ENCODE peak calls at places on chromosomes 5 and 9, in eight cellular contexts. One of them, this sample, is unnamed.

GRCh38 chr9:136657975-136658848 is 4.5 kb upstream of the EGFL7 start:
- DNase-seq in stomach: no peak
- DNase-seq in CD4-positive, alpha-beta T cell: no peak
- DNase-seq in tibial artery: no peak
- DNase-seq in left ventricle myocardium inferior: peak; percentile 19
- DNase-seq in prostate gland: no peak
- DNase-seq in lower lobe of right lung: peak; percentile 46
- DNase-seq in A549: no peak
- DNase-seq in this sample: no peak

GRCh38 chr5:98827161-98827560 is 53.7 kb downstream of the RGMB start:
- DNase-seq in tibial artery: no peak
- DNase-seq in stomach: no peak
- DNase-seq in CD4-positive, alpha-beta T cell: no peak
- DNase-seq in left ventricle myocardium inferior: no peak
- DNase-seq in lower lobe of right lung: no peak
- DNase-seq in prostate gland: peak; percentile 22
- DNase-seq in A549: peak; percentile 43
- DNase-seq in this sample: no peak

GRCh38 chr9:72560086-72560485 is 38.7 kb downstream of the TMC1 start:
- DNase-seq in CD4-positive, alpha-beta T cell: no peak
- DNase-seq in lower lobe of right lung: no peak
- DNase-seq in A549: no peak
- DNase-seq in stomach: no peak
- DNase-seq in tibial artery: no peak
- DNase-seq in prostate gland: no peak
- DNase-seq in left ventricle myocardium inferior: no peak
- DNase-seq in this sample: no peak

GRCh38 chr5:160064979-160065619 is 54.2 kb downstream of the PWWP2A start:
- DNase-seq in lower lobe of right lung: no peak
- DNase-seq in stomach: peak; percentile 69
- DNase-seq in tibial artery: no peak
- DNase-seq in left ventricle myocardium inferior: no peak
- DNase-seq in CD4-positive, alpha-beta T cell: no peak
- DNase-seq in A549: no peak
- DNase-seq in prostate gland: peak; percentile 89
- DNase-seq in this sample: no peak

GRCh38 chr5:123520677-123521247 is 8.8 kb downstream of the CSNK1G3 start:
- DNase-seq in CD4-positive, alpha-beta T cell: no peak
- DNase-seq in tibial artery: no peak
- DNase-seq in A549: no peak
- DNase-seq in lower lobe of right lung: no peak
- DNase-seq in prostate gland: no peak
- DNase-seq in stomach: no peak
- DNase-seq in left ventricle myocardium inferior: no peak
- DNase-seq in this sample: no peak

GRCh38 chr5:39226558-39226957 is 7.2 kb upstream of the FYB1 start:
- DNase-seq in left ventricle myocardium inferior: no peak
- DNase-seq in lower lobe of right lung: no peak
- DNase-seq in stomach: no peak
- DNase-seq in CD4-positive, alpha-beta T cell: no peak
- DNase-seq in prostate gland: no peak
- DNase-seq in A549: no peak
- DNase-seq in tibial artery: no peak
- DNase-seq in this sample: no peak

GRCh38 chr9:4923580-4924544 is 61.2 kb upstream of the JAK2 start:
- DNase-seq in CD4-positive, alpha-beta T cell: no peak
- DNase-seq in tibial artery: no peak
- DNase-seq in prostate gland: no peak
- DNase-seq in lower lobe of right lung: no peak
- DNase-seq in left ventricle myocardium inferior: no peak
- DNase-seq in A549: peak; percentile 36
- DNase-seq in stomach: no peak
- DNase-seq in this sample: no peak

GRCh38 chr9:108219664-108220063 is 636.1 kb downstream of the ACTL7B start:
- DNase-seq in A549: no peak
- DNase-seq in stomach: peak; percentile 85
- DNase-seq in left ventricle myocardium inferior: no peak
- DNase-seq in prostate gland: no peak
- DNase-seq in tibial artery: no peak
- DNase-seq in CD4-positive, alpha-beta T cell: no peak
- DNase-seq in lower lobe of right lung: no peak
- DNase-seq in this sample: no peak

GRCh38 chr9:133247632-133248031 is 27.4 kb downstream of the ABO start:
- DNase-seq in tibial artery: no peak
- DNase-seq in stomach: no peak
- DNase-seq in prostate gland: no peak
- DNase-seq in lower lobe of right lung: no peak
- DNase-seq in CD4-positive, alpha-beta T cell: no peak
- DNase-seq in left ventricle myocardium inferior: no peak
- DNase-seq in A549: no peak
- DNase-seq in this sample: no peak

GRCh38 chr5:39843767-39844166 is 419.0 kb upstream of the DAB2 start:
- DNase-seq in lower lobe of right lung: no peak
- DNase-seq in stomach: no peak
- DNase-seq in CD4-positive, alpha-beta T cell: no peak
- DNase-seq in left ventricle myocardium inferior: no peak
- DNase-seq in A549: no peak
- DNase-seq in prostate gland: no peak
- DNase-seq in tibial artery: no peak
- DNase-seq in this sample: no peak

GRCh38 chr9:88498880-88499279 is 36.1 kb upstream of the NXNL2 start:
- DNase-seq in tibial artery: no peak
- DNase-seq in A549: no peak
- DNase-seq in CD4-positive, alpha-beta T cell: no peak
- DNase-seq in prostate gland: no peak
- DNase-seq in lower lobe of right lung: no peak
- DNase-seq in left ventricle myocardium inferior: peak; percentile 33
- DNase-seq in stomach: peak; percentile 53
- DNase-seq in this sample: no peak

GRCh38 chr5:33905381-33905780 is 13.6 kb upstream of the ADAMTS12 start:
- DNase-seq in stomach: no peak
- DNase-seq in left ventricle myocardium inferior: no peak
- DNase-seq in lower lobe of right lung: no peak
- DNase-seq in tibial artery: no peak
- DNase-seq in A549: no peak
- DNase-seq in CD4-positive, alpha-beta T cell: no peak
- DNase-seq in prostate gland: no peak
- DNase-seq in this sample: no peak

GRCh38 chr9:75101004-75101601 is 12.8 kb downstream of the OSTF1 start:
- DNase-seq in A549: no peak
- DNase-seq in tibial artery: no peak
- DNase-seq in stomach: no peak
- DNase-seq in lower lobe of right lung: peak; percentile 61
- DNase-seq in prostate gland: no peak
- DNase-seq in left ventricle myocardium inferior: no peak
- DNase-seq in CD4-positive, alpha-beta T cell: no peak
- DNase-seq in this sample: no peak

GRCh38 chr5:107808671-107809137 is 138.0 kb upstream of the EFNA5 start:
- DNase-seq in lower lobe of right lung: no peak
- DNase-seq in CD4-positive, alpha-beta T cell: no peak
- DNase-seq in left ventricle myocardium inferior: no peak
- DNase-seq in stomach: no peak
- DNase-seq in tibial artery: no peak
- DNase-seq in A549: no peak
- DNase-seq in prostate gland: no peak
- DNase-seq in this sample: no peak

GRCh38 chr9:2596003-2596402 is 25.6 kb upstream of the VLDLR start:
- DNase-seq in left ventricle myocardium inferior: no peak
- DNase-seq in lower lobe of right lung: no peak
- DNase-seq in stomach: no peak
- DNase-seq in CD4-positive, alpha-beta T cell: no peak
- DNase-seq in A549: no peak
- DNase-seq in prostate gland: no peak
- DNase-seq in tibial artery: no peak
- DNase-seq in this sample: no peak

DNA sequence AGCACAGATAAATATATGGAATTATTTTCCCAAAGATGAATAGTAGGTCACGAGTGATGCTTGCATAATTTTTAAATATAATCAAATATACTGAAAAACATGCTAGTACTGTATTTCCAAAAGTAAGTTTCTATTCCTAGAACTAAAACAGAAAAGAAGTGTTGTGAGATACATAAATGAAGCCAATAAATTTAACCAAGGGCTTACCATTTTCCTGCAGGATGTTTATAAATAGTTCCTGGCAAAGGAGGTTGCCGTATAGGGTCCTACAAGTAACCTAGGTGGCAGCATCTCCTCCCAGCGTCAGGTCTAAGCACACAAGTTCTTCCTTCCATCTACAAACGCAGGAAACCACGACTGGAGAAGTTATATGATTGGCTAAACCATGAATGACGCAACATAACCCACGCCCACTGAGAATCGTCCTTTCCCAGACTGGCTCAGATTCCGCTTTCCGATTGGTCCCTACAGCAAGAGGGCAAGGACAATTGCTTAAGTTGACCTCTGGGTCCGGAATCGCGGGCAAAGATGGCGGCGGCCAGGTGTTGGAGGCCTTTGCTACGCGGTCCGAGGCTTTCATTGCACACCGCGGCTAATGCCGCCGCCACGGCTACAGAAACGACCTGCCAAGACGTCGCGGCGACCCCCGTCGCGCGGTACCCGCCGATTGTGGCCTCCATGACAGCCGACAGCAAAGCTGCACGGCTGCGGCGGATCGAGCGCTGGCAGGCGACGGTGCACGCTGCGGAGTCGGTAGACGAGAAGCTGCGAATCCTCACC is at the start of gene MRPS30:
- DNase-seq in CD4-positive, alpha-beta T cell: peak; percentile 89
- DNase-seq in left ventricle myocardium inferior: peak; percentile 84
- DNase-seq in prostate gland: peak; percentile 97
- DNase-seq in stomach: peak; percentile 91
- DNase-seq in tibial artery: peak; percentile 95
- DNase-seq in A549: peak; percentile 99
- DNase-seq in lower lobe of right lung: peak; percentile 90
- DNase-seq in this sample: peak; percentile 96
- TF ChIP-seq CTCF in CD4-positive, alpha-beta T cell: peak; percentile 50
- TF ChIP-seq CTCF in left ventricle myocardium inferior: peak; percentile 30
- TF ChIP-seq CTCF in prostate gland: peak; percentile 43
- TF ChIP-seq CTCF in stomach: no peak
- TF ChIP-seq CTCF in tibial artery: peak; percentile 22
- TF ChIP-seq CTCF in A549: peak; percentile 63
- TF ChIP-seq CTCF in lower lobe of right lung: peak; percentile 28
- TF ChIP-seq CTCF in this sample: no peak

GRCh38 chr5:124655943-124656459 is 90.4 kb downstream of the ZNF608 start:
- DNase-seq in CD4-positive, alpha-beta T cell: no peak
- DNase-seq in prostate gland: peak; percentile 73
- DNase-seq in left ventricle myocardium inferior: no peak
- DNase-seq in tibial artery: no peak
- DNase-seq in A549: peak; percentile 91
- DNase-seq in stomach: peak; percentile 70
- DNase-seq in lower lobe of right lung: no peak
- DNase-seq in this sample: no peak
- H3K27ac ChIP-seq in CD4-positive, alpha-beta T cell: no peak overlapping the region
- H3K27ac ChIP-seq in prostate gland: peak overlapping the region; percentile 59
- H3K27ac ChIP-seq in left ventricle myocardium inferior: peak overlapping the region; percentile 65
- H3K27ac ChIP-seq in tibial artery: no peak overlapping the region
- H3K27ac ChIP-seq in A549: peak overlapping the region; percentile 78
- H3K27ac ChIP-seq in stomach: peak overlapping the region; percentile 67
- H3K27ac ChIP-seq in lower lobe of right lung: peak overlapping the region; percentile 59
- H3K27ac ChIP-seq in this sample: no peak overlapping the region

DNA sequence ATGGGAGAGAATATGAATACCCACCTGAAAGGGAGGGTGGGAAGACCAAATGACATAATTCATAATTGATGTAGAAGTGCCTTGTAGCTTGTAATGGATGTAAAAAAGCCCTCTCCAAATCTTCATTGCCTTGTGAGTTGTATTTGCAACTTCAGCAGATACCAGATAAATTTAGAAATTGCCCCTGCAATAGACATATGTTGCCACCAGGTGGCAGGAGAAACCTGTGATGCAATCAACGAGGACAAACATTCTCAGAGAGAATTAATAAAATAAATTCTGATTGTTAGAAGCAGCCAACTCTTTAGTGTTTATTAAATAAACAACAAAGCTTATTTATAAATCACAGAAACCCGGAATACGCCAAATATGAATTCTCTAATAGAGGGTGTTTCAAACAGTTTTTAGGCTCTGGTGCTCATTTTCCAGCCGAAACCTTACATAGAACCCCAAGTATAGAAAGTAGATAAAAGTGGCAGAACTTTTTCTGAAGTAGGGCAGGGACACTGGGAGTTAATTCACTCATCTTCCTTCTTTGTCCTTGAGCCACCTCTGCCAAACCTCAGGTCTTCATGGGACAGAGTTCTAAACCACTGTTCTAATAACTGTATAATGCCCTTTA is 147.8 kb downstream of the TMEM38B start:
- DNase-seq in lower lobe of right lung: no peak
- DNase-seq in tibial artery: no peak
- DNase-seq in CD4-positive, alpha-beta T cell: no peak
- DNase-seq in left ventricle myocardium inferior: no peak
- DNase-seq in prostate gland: no peak
- DNase-seq in A549: peak; percentile 47
- DNase-seq in stomach: no peak
- DNase-seq in this sample: no peak
- TF ChIP-seq CTCF in lower lobe of right lung: peak; percentile 78
- TF ChIP-seq CTCF in tibial artery: peak; percentile 31
- TF ChIP-seq CTCF in CD4-positive, alpha-beta T cell: peak; percentile 74
- TF ChIP-seq CTCF in left ventricle myocardium inferior: peak; percentile 73
- TF ChIP-seq CTCF in prostate gland: peak; percentile 74
- TF ChIP-seq CTCF in A549: peak; percentile 83
- TF ChIP-seq CTCF in stomach: peak; percentile 76
- TF ChIP-seq CTCF in this sample: peak; percentile 32

DNA sequence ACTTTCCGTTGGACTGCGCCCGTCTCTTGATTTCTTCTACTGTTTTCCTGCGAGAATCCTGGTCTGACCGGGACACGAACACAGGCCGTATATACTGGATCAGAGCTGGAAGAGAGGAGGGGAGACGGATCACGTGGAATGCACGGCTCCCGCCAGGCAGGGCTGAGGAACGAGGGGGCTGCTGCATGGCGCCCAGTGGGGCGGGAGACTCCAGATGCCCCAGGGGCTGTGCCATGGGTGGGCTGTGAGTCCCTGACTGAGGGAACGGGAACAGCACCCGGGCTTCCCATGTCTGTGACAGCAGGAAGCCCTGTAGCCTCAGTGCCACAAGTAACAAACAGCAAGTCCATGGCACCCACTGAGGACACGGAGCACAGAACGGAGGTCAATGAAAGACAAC is 34.0 kb downstream of the LPCAT1 start:
- DNase-seq in CD4-positive, alpha-beta T cell: no peak
- DNase-seq in prostate gland: no peak
- DNase-seq in lower lobe of right lung: no peak
- DNase-seq in A549: no peak
- DNase-seq in left ventricle myocardium inferior: no peak
- DNase-seq in stomach: no peak
- DNase-seq in tibial artery: no peak
- DNase-seq in this sample: no peak
- H3K27ac ChIP-seq in CD4-positive, alpha-beta T cell: no peak overlapping the region
- H3K27ac ChIP-seq in prostate gland: no peak overlapping the region
- H3K27ac ChIP-seq in lower lobe of right lung: no peak overlapping the region
- H3K27ac ChIP-seq in A549: no peak overlapping the region
- H3K27ac ChIP-seq in left ventricle myocardium inferior: no peak overlapping the region
- H3K27ac ChIP-seq in stomach: no peak overlapping the region
- H3K27ac ChIP-seq in tibial artery: no peak overlapping the region
- H3K27ac ChIP-seq in this sample: no peak overlapping the region

This sample was measured in coronary artery.